ENCODE peak calls at places on chromosomes 6 and 20, in four cellular contexts. P is H1, L is transverse colon, V is A549. K is an unnamed sample.

GRCh38 chr6:17054647-17055046 is 47.2 kb upstream of the STMND1 start:
- DNase-seq in V (no peak), L (no peak), P (no peak), K (no peak)

GRCh38 chr20:31485450-31486339 is 10.6 kb downstream of the REM1 start:
- DNase-seq in L (peak; percentile 44), P (no peak), V (no peak), K (peak; percentile 36)

GRCh38 chr20:59825944-59826759 is 107.3 kb downstream of the SYCP2 start:
- DNase-seq in P (no peak), L (peak; percentile 93), V (no peak), K (no peak)

GRCh38 chr6:157271911-157272310 is 51.4 kb downstream of the TMEM242 start:
- DNase-seq in P (no peak), L (no peak), V (no peak), K (no peak)

GRCh38 chr6:33638581-33638980 is 17.5 kb downstream of the ITPR3 start:
- DNase-seq in L (no peak), P (no peak), V (no peak), K (no peak)

GRCh38 chr6:41577865-41578713 is 31.9 kb downstream of the FOXP4 start:
- DNase-seq in L (no peak), P (no peak), V (peak; percentile 53), K (no peak)

GRCh38 chr6:217048-217659 is 75.1 kb upstream of the DUSP22 start:
- DNase-seq in L (peak; percentile 44), V (peak; percentile 35), P (peak; percentile 36), K (peak; percentile 22)

GRCh38 chr6:38985839-38986238 is 62.7 kb upstream of the GLP1R start:
- DNase-seq in P (no peak), V (no peak), L (no peak), K (no peak)

GRCh38 chr20:37758332-37758731 is 64.5 kb downstream of the CTNNBL1 start:
- DNase-seq in P (no peak), V (peak; percentile 11), L (no peak), K (no peak)

GRCh38 chr6:35181313-35181932 is 32.3 kb upstream of the SCUBE3 start:
- DNase-seq in P (no peak), V (no peak), L (no peak), K (no peak)

GRCh38 chr20:63520939-63521601 is 505 bp downstream of the PPDPF start:
- DNase-seq in L (peak; percentile 89), P (no peak), V (peak; percentile 62), K (peak; percentile 67)

GRCh38 chr20:38628580-38629470 is 27.2 kb downstream of the ARHGAP40 start:
- DNase-seq in V (no peak), L (no peak), P (no peak), K (no peak)

GRCh38 chr20:35284267-35284991 is at the start of gene EIF6:
- DNase-seq in V (peak; percentile 90), L (peak; percentile 89), P (peak; percentile 65), K (peak; percentile 60)

GRCh38 chr6:40936810-40937209 is 102.2 kb downstream of the UNC5CL start:
- DNase-seq in L (no peak), P (no peak), V (peak; percentile 40), K (no peak)

GRCh38 chr20:23441850-23442313 is 2.4 kb downstream of the CSTL1 start:
- DNase-seq in V (peak; percentile 92), P (peak; percentile 88), L (peak; percentile 59), K (peak; percentile 60)

GRCh38 chr20:51512645-51513044 is 29.9 kb downstream of the NFATC2 start:
- DNase-seq in L (no peak), V (no peak), P (no peak), K (no peak)

GRCh38 chr6:5181494-5182287 is 79.1 kb downstream of the LYRM4 start:
- DNase-seq in P (no peak), L (no peak), V (no peak), K (no peak)

GRCh38 chr20:21820688-21821087 is 115.2 kb downstream of the PAX1 start:
- DNase-seq in L (no peak), V (no peak), P (no peak), K (no peak)

GRCh38 chr6:142669701-142670351 is 275.1 kb downstream of the HIVEP2 start:
- DNase-seq in L (no peak), V (no peak), P (no peak), K (no peak)

GRCh38 chr6:84065718-84066290 is 32.2 kb downstream of the MRAP2 start:
- DNase-seq in L (no peak), P (no peak), V (no peak), K (no peak)

GRCh38 chr6:36508532-36508931 is 38.7 kb downstream of the STK38 start:
- DNase-seq in P (no peak), V (no peak), L (no peak), K (no peak)

GRCh38 chr6:69865126-69865525 is 1.2 kb upstream of the COL19A1 start:
- DNase-seq in V (no peak), P (no peak), L (no peak), K (peak; percentile 15)

GRCh38 chr20:63735859-63736718 is at the start of gene LIME1:
- DNase-seq in P (no peak), V (no peak), L (peak; percentile 83), K (no peak)

GRCh38 chr20:52959125-52959524 is 13.0 kb upstream of the TSHZ2 start:
- DNase-seq in P (no peak), V (no peak), L (no peak), K (no peak)

GRCh38 chr6:154390034-154390433 is 33.4 kb upstream of the IPCEF1 start:
- DNase-seq in V (no peak), L (no peak), P (no peak), K (no peak)

GRCh38 chr20:5056801-5057599 is 55.7 kb upstream of the SLC23A2 start:
- DNase-seq in P (no peak), L (peak; percentile 55), V (peak; percentile 77), K (peak; percentile 35)

GRCh38 chr6:1436334-1437306 is 47.2 kb downstream of the FOXF2 start:
- DNase-seq in V (peak; percentile 62), L (peak; percentile 31), P (no peak), K (no peak)

GRCh38 chr6:76418657-76419217 is 346.3 kb upstream of the IMPG1 start:
- DNase-seq in P (no peak), V (no peak), L (no peak), K (no peak)

GRCh38 chr6:101847690-101848089 is 454.2 kb downstream of the GRIK2 start:
- DNase-seq in P (peak; percentile 13), L (no peak), V (no peak), K (no peak)

GRCh38 chr6:85436408-85436807 is 13.5 kb upstream of the NT5E start:
- DNase-seq in L (no peak), P (no peak), V (no peak), K (peak; percentile 40)

GRCh38 chr6:111555041-111555440 is 50.6 kb downstream of the TRAF3IP2 start:
- DNase-seq in V (no peak), P (no peak), L (no peak), K (peak; percentile 62)

GRCh38 chr20:61222699-61223098 is 29.4 kb upstream of the CDH4 start:
- DNase-seq in L (no peak), P (no peak), V (no peak), K (no peak)
- TF ChIP-seq EP300 in L (no peak), P (no peak), V (no peak), K (no peak)

DNA sequence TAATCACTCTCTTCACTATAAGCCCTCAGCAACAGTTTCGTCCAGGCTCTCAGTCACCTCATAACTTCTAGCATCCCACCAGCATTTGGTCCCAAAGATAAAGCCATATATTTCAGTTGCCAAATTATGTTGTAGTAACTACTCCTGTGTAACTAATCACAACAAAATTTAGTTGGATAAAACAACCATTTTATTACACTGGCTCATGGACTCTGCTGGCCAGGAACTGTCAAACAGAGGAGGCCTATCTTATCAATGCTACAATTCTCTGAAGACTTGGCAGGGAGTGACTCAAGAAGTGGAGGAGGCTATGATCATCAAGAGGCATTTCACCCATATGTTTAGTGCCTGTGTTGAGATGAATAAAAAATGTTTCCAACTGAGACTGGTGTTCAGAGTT is 1082.3 kb upstream of the GJE1 start:
- DNase-seq in V (no peak), L (no peak), P (no peak), K (no peak)
- H3K9me3 ChIP-seq in V (no peaks in the 10 kb centered on the region), L (no peaks in the 10 kb centered on the region), P (peaks cover 2% of the 10 kb centered on the region), K (no peaks in the 10 kb centered on the region)

GRCh38 chr6:52392944-52393343 is 27.2 kb upstream of the EFHC1 start:
- DNase-seq in P (no peak), V (no peak), L (no peak), K (no peak)
- TF ChIP-seq EP300 in P (no peak), V (no peak), L (no peak), K (no peak)

GRCh38 chr6:162940426-162940825 is 212.7 kb downstream of the PACRG start:
- DNase-seq in P (no peak), V (no peak), L (no peak), K (no peak)

GRCh38 chr6:162934844-162935243 is 207.1 kb downstream of the PACRG start:
- DNase-seq in V (no peak), P (no peak), L (no peak), K (no peak)
- H3K9me3 ChIP-seq in V (no peaks in the 10 kb centered on the region), P (peaks cover 11% of the 10 kb centered on the region), L (peaks cover 16% of the 10 kb centered on the region), K (peaks cover 8% of the 10 kb centered on the region)

DNA sequence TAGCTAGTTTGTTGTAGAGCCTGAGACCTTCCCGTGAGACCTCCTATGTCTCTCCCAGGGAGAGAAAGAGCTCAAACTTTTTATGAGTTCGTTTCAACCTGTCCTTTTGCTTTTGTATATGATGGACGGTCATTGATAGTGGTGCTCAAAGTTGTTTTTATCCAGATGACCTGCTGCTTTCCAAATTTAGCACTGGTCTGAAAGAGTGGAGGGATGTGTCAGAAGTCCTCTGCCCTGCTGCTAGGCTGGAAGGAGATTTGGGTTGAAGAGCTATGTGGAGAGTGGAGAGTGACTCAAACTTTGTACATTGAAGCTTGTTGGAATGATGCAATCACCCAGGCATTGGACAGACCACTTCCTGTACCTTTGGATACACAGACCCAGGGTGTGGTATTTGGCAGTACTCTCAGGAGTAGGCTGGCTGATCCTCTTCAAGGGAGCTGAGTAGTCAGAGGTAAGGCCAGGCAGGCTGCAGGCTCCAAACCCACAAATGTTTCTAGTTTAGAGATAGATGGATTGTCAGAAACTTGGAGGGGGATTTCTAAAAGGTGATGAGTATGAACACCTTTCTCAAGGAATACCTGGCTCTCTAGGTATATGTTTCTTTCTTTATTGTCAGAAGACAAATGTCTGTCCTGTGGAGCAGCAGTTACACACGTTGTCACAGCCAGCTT is 49.4 kb upstream of the RREB1 start:
- DNase-seq in V (peak; percentile 56), P (no peak), L (peak; percentile 78), K (no peak)
- TF ChIP-seq EP300 in V (no peak), P (no peak), L (no peak), K (no peak)

GRCh38 chr6:31758281-31758680 is 4.2 kb upstream of the SAPCD1 start:
- DNase-seq in P (no peak), L (no peak), V (no peak), K (no peak)

GRCh38 chr6:31749301-31750036 is 9.7 kb downstream of the MSH5 start:
- DNase-seq in P (no peak), V (no peak), L (no peak), K (no peak)

GRCh38 chr6:31750411-31751022 is 10.7 kb downstream of the MSH5 start:
- DNase-seq in L (no peak), P (no peak), V (no peak), K (no peak)

GRCh38 chr6:31752739-31753319 is 9.6 kb upstream of the SAPCD1 start:
- DNase-seq in P (no peak), L (no peak), V (no peak), K (no peak)
- H3K9me3 ChIP-seq in P (no peaks in the 10 kb centered on the region), L (no peaks in the 10 kb centered on the region), V (no peaks in the 10 kb centered on the region), K (no peaks in the 10 kb centered on the region)

GRCh38 chr6:53119772-53120409 is 28.8 kb downstream of the GCM1 start:
- DNase-seq in P (peak; percentile 29), V (peak; percentile 17), L (peak; percentile 20), K (no peak)
- TF ChIP-seq EP300 in P (peak; percentile 72), V (no peak), L (no peak), K (no peak)